ENCODE peak calls at places on chromosomes 16 and 17, in seven cellular contexts. G is neural progenitor cell, X is OCI-LY7, H is A549, T is tibial nerve, L is endothelial cell of umbilical vein, U is cardiac muscle cell. O is an unnamed sample.

GRCh38 chr17:80409626-80410025 is 5.3 kb upstream of the ENDOV start:
- DNase-seq in U (no peak), T (no peak), G (no peak), L (no peak), X (no peak), H (no peak), O (no peak)

GRCh38 chr17:14227052-14227451 is 9.6 kb downstream of the CDRT15 start:
- DNase-seq in G (no peak), U (no peak), T (no peak), L (no peak), H (no peak), X (no peak), O (no peak)

GRCh38 chr16:66263168-66263972 is 103.1 kb upstream of the CDH5 start:
- DNase-seq in U (no peak), T (no peak), H (no peak), L (no peak), G (peak), X (no peak), O (no peak)

GRCh38 chr17:5769936-5770335 is 185.6 kb upstream of the NLRP1 start:
- DNase-seq in X (no peak), H (no peak), G (peak), T (no peak), L (peak), U (no peak), O (no peak)

GRCh38 chr16:83803811-83804210 is 4.0 kb upstream of the HSBP1 start:
- DNase-seq in G (no peak), L (peak), T (no peak), H (no peak), U (no peak), X (no peak), O (no peak)

GRCh38 chr16:84806256-84806889 is 13.4 kb upstream of the CRISPLD2 start:
- DNase-seq in U (no peak), L (peak), H (peak), X (no peak), G (no peak), T (no peak), O (peak)

GRCh38 chr17:45320931-45321461 is 4.2 kb upstream of the MAP3K14 start:
- DNase-seq in L (peak), H (peak), X (no peak), G (no peak), T (peak), U (no peak), O (peak)

GRCh38 chr16:71900336-71900735 is 5.0 kb downstream of the IST1 start:
- DNase-seq in G (no peak), U (no peak), X (peak), H (no peak), L (no peak), T (no peak), O (no peak)

GRCh38 chr16:66481081-66481942 is 54.2 kb downstream of the BEAN1 start:
- DNase-seq in G (no peak), X (no peak), L (no peak), H (no peak), U (no peak), T (no peak), O (no peak)

GRCh38 chr17:51607512-51607911 is 347.2 kb downstream of the UTP18 start:
- DNase-seq in L (no peak), X (no peak), G (peak), H (no peak), U (no peak), T (no peak), O (no peak)

GRCh38 chr17:83160443-83161297 is 81.3 kb downstream of the METRNL start:
- DNase-seq in X (no peak), G (no peak), H (no peak), U (no peak), T (no peak), L (no peak), O (no peak)
- H3K27ac ChIP-seq in X (no peak), G (no peak), H (no peak), U (no peak), T (no peak), L (no peak), O (no peak)

GRCh38 chr17:48624544-48625501 is 1.3 kb downstream of the HOXB9 start:
- DNase-seq in T (no peak), G (peak), U (peak), L (no peak), X (no peak), H (peak), O (no peak)
- H3K4me3 ChIP-seq in T (peak), G (peak), U (peak), L (peak), X (no peak), H (peak), O (peak)

DNA sequence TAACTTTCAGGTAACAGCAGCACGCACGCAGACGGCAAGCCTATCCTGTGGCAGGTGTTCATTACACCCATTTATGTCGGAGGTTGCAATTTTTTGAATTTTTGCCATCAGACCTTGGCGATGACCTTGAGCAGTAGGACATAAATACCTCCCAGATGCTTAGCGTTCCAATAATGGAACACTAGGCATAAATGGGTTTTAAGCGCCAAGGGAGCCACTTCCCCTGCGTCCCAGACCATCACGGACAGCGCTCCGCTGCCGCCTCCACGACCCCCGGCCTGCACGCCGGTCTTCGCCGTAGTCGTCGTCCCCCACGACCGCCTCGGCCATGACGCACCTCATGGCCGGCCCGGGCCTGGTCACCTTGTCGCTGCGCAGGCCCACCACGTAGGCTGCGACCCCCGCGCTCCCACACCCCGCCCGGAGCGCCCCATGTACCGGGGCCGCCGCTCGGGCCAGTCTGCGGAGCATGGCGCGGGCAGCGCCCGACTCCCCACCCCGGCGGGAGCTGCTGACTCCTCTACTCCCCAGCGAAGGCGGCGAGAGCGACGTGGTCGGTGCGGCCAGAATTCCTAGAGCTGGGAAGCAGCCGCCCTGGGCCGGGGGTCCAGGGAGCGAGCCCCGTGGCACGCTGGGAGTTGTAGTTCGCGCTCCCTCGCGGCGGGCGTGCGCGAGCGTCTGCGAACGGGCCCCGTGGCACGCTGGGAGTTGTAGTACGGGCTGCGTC is 22.7 kb downstream of the TMEM235 start:
- DNase-seq in T (peak), H (peak), L (peak), G (peak), U (peak), X (peak), O (peak)
- H3K27ac ChIP-seq in T (peak), H (peak), L (no peak), G (no peak), U (peak), X (peak), O (no peak)

GRCh38 chr17:81608605-81609004 is 28.3 kb downstream of the NPLOC4 start:
- DNase-seq in U (no peak), X (no peak), T (no peak), L (no peak), H (no peak), G (no peak), O (no peak)
- H3K4me3 ChIP-seq in U (no peak), X (no peak), T (no peak), L (no peak), H (no peak), G (no peak), O (no peak)